ENCODE peak calls at places on chromosomes 11 and 22, in four cellular contexts. Z is lower lobe of right lung, R is bronchial epithelial cell, V is GM12865. Y is an unnamed sample.

GRCh38 chr11:20011294-20011951 is 148.9 kb downstream of the DBX1 start:
- DNase-seq in R (peak), V (no peak), Z (no peak), Y (peak)

GRCh38 chr22:18033204-18033998 is 9.0 kb upstream of the MICAL3 start:
- DNase-seq in Z (no peak), V (no peak), R (no peak), Y (peak)

GRCh38 chr22:49587421-49587820 is 240.3 kb downstream of the BRD1 start:
- DNase-seq in R (no peak), Z (peak), V (no peak), Y (no peak)

GRCh38 chr11:67453816-67454732 is 1.1 kb upstream of the CABP4 start:
- DNase-seq in Z (no peak), R (no peak), V (no peak), Y (no peak)

GRCh38 chr22:20983081-20983745 is 1.1 kb downstream of the LZTR1 start:
- DNase-seq in V (no peak), R (no peak), Z (no peak), Y (no peak)

GRCh38 chr11:69089258-69089657 is 40.5 kb downstream of the TPCN2 start:
- DNase-seq in Z (no peak), V (no peak), R (peak), Y (peak)

GRCh38 chr11:16278273-16278672 is 78.1 kb downstream of the SOX6 start:
- DNase-seq in R (peak), V (no peak), Z (no peak), Y (no peak)

GRCh38 chr11:35404397-35404775 is 15.0 kb downstream of the SLC1A2 start:
- DNase-seq in Z (peak), V (peak), R (peak), Y (peak)

GRCh38 chr11:135033545-135033944 is 621.5 kb upstream of the B3GAT1 start:
- DNase-seq in R (no peak), Z (no peak), V (no peak), Y (no peak)

GRCh38 chr11:94676769-94677168 is 91.4 kb upstream of the AMOTL1 start:
- DNase-seq in V (no peak), Z (no peak), R (peak), Y (no peak)

GRCh38 chr22:38191746-38192474 is 9.9 kb upstream of the MAFF start:
- DNase-seq in Z (no peak), V (no peak), R (no peak), Y (no peak)

GRCh38 chr11:126357969-126358762 is 2.7 kb downstream of the ST3GAL4 start:
- DNase-seq in R (no peak), V (no peak), Z (no peak), Y (no peak)
- H3K4me3 ChIP-seq in R (no peak), V (no peak), Z (peak), Y (peak)

DNA sequence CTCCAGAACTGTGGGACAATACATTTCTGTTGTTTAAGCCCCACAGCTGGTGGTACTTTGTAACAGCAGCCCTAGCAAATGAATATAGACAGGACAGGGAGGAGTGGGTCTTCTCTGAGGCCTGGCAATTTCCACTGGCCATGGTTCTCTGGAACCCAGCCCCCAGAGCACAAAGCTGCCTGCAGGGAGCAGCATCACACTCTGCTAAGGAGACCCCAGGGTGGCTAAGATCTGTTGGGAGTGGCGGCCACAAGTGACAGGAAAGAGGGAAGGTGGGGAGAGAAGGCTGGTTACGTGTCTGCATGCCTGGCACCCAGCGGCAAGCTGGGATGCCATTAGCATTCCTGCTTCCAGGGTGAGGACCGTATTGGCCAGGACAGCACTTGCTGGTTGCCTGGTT is 211.9 kb downstream of the ST3GAL4 start:
- DNase-seq in V (no peak), R (no peak), Z (no peak), Y (no peak)
- TF ChIP-seq CTCF in V (no peak), R (no peak), Z (no peak), Y (no peak)

GRCh38 chr22:36221799-36222751 is 17.3 kb downstream of the APOL2 start:
- DNase-seq in Z (peak), V (peak), R (peak), Y (peak)
- H3K4me3 ChIP-seq in Z (no peak), V (no peak), R (no peak), Y (no peak)

GRCh38 chr11:65147352-65148075 is 13.2 kb upstream of the SYVN1 start:
- DNase-seq in Z (no peak), V (no peak), R (no peak), Y (no peak)

GRCh38 chr11:65152157-65152556 is 17.8 kb upstream of the SYVN1 start:
- DNase-seq in V (peak), Z (no peak), R (no peak), Y (no peak)

GRCh38 chr11:65150513-65151271 is 16.4 kb upstream of the SYVN1 start:
- DNase-seq in V (peak), Z (peak), R (peak), Y (peak)

GRCh38 chr11:65151500-65151899 is 17.2 kb upstream of the SYVN1 start:
- DNase-seq in R (no peak), Z (no peak), V (no peak), Y (no peak)

DNA sequence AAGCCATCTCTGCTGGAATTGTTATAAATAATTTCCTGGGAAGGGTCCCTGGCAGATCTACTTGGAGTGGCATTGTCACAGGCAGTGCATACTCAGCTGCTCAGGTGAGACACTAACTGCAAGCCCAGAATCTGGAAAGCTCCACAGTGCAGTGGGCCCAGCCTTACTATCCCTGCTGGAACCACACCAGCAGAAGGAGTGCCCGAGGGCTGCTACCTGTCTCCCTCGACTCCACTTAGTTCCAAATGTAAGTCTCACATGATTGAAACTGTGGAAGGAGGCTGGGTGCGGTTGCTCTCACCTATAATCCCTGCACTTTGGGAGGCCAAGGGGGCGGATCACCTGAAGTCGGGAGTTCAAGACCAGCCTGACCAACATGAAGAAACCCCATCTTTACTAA is 14.3 kb upstream of the SYVN1 start:
- DNase-seq in Z (no peak), V (no peak), R (no peak), Y (no peak)
- TF ChIP-seq CTCF in Z (no peak), V (no peak), R (no peak), Y (no peak)

DNA sequence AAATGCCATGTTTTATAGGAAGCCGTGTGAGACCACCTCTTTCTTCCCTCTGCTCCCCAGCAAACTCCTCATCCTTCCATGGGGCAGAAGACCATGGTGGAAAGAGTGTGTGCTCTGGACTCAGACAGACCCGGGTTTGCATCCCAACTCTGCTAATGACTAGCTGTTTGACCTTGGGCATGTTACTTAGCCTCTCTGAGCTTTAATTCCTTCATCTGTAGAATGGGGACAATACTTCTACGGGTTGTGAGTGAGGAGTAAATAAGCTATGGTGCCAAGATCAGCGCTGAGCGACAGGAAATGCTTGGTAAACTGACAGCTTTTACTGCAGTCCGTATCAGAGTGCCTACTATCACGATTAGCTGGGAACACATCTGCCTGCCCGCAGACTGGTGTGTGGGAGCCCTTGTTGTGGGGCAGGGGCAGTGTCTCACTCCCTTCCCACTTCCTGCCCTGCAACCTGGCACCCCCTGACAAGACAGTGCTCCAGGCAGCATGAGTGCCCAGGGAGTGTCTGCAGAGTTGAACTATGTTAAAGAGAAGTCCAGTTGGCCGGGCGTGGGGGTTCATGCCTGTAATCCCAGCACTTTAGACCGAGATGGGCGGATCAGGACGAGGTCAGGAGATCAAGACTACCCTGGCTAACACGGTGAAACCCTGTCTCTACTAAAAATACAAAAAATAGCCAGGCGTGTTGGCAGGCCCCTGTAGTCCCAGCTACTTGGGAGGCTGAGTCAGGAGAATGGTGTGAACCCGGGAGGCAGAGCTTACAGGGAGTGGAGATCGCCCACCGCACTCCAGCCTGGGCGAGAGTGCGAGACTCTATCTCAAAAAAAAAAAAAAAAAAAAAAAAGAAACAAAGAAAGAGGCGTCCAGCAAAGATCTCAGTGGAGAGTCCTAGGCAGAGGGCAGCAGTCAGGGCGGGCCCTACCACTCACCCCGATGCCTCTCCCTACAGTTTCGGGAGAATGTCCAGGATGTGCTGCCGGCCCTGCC is 2.2 kb downstream of the SEC14L2 start:
- DNase-seq in Z (no peak), R (no peak), V (no peak), Y (peak)
- H3K4me3 ChIP-seq in Z (no peak), R (peak), V (no peak), Y (peak)

DNA sequence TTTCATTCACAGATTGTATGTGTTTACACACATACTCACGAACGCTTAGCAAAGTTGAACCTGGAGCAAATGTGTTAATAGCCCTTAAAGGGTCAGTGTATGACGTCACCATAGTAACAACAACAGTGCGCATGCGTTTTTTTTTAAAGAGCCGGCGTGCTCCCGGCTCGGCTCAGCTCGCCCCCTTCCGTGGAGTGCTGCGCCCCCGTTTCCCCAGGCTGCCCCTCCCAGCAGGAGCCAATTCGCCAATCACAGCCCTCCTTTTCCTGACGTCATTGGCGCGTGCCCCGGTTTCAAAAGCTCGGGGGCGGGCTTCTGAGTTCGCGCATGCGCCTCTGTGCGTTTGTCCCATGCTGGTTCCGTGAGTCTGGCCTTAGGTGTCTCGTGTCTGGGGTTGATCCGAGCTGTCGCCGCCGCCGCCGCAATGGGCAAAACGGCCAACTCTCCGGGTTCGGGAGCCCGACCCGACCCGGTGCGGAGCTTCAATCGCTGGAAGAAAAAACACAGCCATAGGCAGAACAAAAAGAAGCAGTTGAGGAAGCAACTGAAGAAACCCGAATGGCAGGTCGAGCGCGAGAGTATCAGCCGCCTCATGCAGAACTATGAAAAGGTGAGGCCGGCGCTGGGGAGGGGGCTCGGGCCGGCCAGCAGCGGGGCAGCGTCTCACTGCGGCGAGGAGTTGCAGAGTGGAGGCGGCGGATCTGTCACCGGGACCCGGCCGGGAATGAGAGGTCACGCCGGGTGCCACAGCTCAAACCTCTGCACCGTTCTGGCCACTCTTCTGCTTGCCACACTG is at the start of gene DDX10:
- DNase-seq in Z (peak), V (peak), R (peak), Y (peak)
- TF ChIP-seq CTCF in Z (peak), V (no peak), R (peak), Y (no peak)

GRCh38 chr11:8867856-8868705 is 42.9 kb upstream of the AKIP1 start:
- DNase-seq in V (no peak), R (peak), Z (no peak), Y (peak)
- H3K4me3 ChIP-seq in V (no peak), R (no peak), Z (no peak), Y (no peak)